ENCODE peak calls at places on chromosomes 12 and 14, in five cellular contexts. One of them, this sample, is unnamed.

GRCh38 chr14:68404652-68405183 is 388.1 kb downstream of the ZFP36L1 start:
- DNase-seq in mucosa of descending colon: no peak
- DNase-seq in AG09309: no peak
- DNase-seq in RWPE1: no peak
- DNase-seq in activated B cell treated with CpG ODN at 0.5 μM for 24 hours: no peak
- DNase-seq in this sample: no peak

GRCh38 chr12:10615532-10615931 is 2.1 kb upstream of the MAGOHB start:
- DNase-seq in mucosa of descending colon: no peak
- DNase-seq in activated B cell treated with CpG ODN at 0.5 μM for 24 hours: no peak
- DNase-seq in RWPE1: no peak
- DNase-seq in AG09309: no peak
- DNase-seq in this sample: no peak

GRCh38 chr14:64089920-64090319 is 204.3 kb downstream of the ESR2 start:
- DNase-seq in AG09309: no peak
- DNase-seq in activated B cell treated with CpG ODN at 0.5 μM for 24 hours: no peak
- DNase-seq in RWPE1: no peak
- DNase-seq in mucosa of descending colon: no peak
- DNase-seq in this sample: no peak

GRCh38 chr14:83842536-83842935 is 1687.4 kb upstream of the FLRT2 start:
- DNase-seq in mucosa of descending colon: no peak
- DNase-seq in activated B cell treated with CpG ODN at 0.5 μM for 24 hours: no peak
- DNase-seq in RWPE1: no peak
- DNase-seq in AG09309: no peak
- DNase-seq in this sample: no peak

GRCh38 chr12:79023261-79023660 is 158.7 kb downstream of the SYT1 start:
- DNase-seq in activated B cell treated with CpG ODN at 0.5 μM for 24 hours: no peak
- DNase-seq in RWPE1: no peak
- DNase-seq in mucosa of descending colon: no peak
- DNase-seq in AG09309: no peak
- DNase-seq in this sample: no peak

GRCh38 chr12:64876388-64877071 is 52.1 kb downstream of the TBC1D30 start:
- DNase-seq in activated B cell treated with CpG ODN at 0.5 μM for 24 hours: no peak
- DNase-seq in AG09309: no peak
- DNase-seq in RWPE1: no peak
- DNase-seq in mucosa of descending colon: no peak
- DNase-seq in this sample: no peak

GRCh38 chr12:63849641-63850040 is 5.1 kb downstream of the SRGAP1 start:
- DNase-seq in AG09309: no peak
- DNase-seq in activated B cell treated with CpG ODN at 0.5 μM for 24 hours: no peak
- DNase-seq in mucosa of descending colon: no peak
- DNase-seq in RWPE1: no peak
- DNase-seq in this sample: no peak

GRCh38 chr12:120474092-120474960 is 4.8 kb upstream of the SRSF9 start:
- DNase-seq in AG09309: no peak
- DNase-seq in mucosa of descending colon: no peak
- DNase-seq in activated B cell treated with CpG ODN at 0.5 μM for 24 hours: no peak
- DNase-seq in RWPE1: peak; percentile 84
- DNase-seq in this sample: peak; percentile 84

GRCh38 chr12:57896437-57897201 is 44.7 kb upstream of the ATP23 start:
- DNase-seq in activated B cell treated with CpG ODN at 0.5 μM for 24 hours: peak; percentile 27
- DNase-seq in mucosa of descending colon: peak; percentile 83
- DNase-seq in AG09309: no peak
- DNase-seq in RWPE1: peak; percentile 26
- DNase-seq in this sample: peak; percentile 53

GRCh38 chr14:45785240-45785639 is 532.2 kb upstream of the MIS18BP1 start:
- DNase-seq in AG09309: no peak
- DNase-seq in mucosa of descending colon: peak; percentile 90
- DNase-seq in RWPE1: peak; percentile 11
- DNase-seq in activated B cell treated with CpG ODN at 0.5 μM for 24 hours: no peak
- DNase-seq in this sample: no peak

GRCh38 chr12:67327466-67327865 is 58.3 kb downstream of the CAND1 start:
- DNase-seq in AG09309: no peak
- DNase-seq in activated B cell treated with CpG ODN at 0.5 μM for 24 hours: no peak
- DNase-seq in RWPE1: no peak
- DNase-seq in mucosa of descending colon: no peak
- DNase-seq in this sample: no peak

GRCh38 chr14:95392841-95393240 is 73.1 kb upstream of the CLMN start:
- DNase-seq in mucosa of descending colon: no peak
- DNase-seq in activated B cell treated with CpG ODN at 0.5 μM for 24 hours: no peak
- DNase-seq in AG09309: no peak
- DNase-seq in RWPE1: no peak
- DNase-seq in this sample: no peak

GRCh38 chr12:6912164-6912956 is 2.0 kb upstream of the ENO2 start:
- DNase-seq in activated B cell treated with CpG ODN at 0.5 μM for 24 hours: no peak
- DNase-seq in AG09309: no peak
- DNase-seq in RWPE1: no peak
- DNase-seq in mucosa of descending colon: no peak
- DNase-seq in this sample: no peak

GRCh38 chr12:25051171-25051570 is 102.3 kb upstream of the BCAT1 start:
- DNase-seq in RWPE1: no peak
- DNase-seq in activated B cell treated with CpG ODN at 0.5 μM for 24 hours: no peak
- DNase-seq in mucosa of descending colon: no peak
- DNase-seq in AG09309: no peak
- DNase-seq in this sample: no peak

GRCh38 chr12:27179399-27180214 is 64.5 kb upstream of the STK38L start:
- DNase-seq in mucosa of descending colon: no peak
- DNase-seq in AG09309: no peak
- DNase-seq in RWPE1: peak; percentile 91
- DNase-seq in activated B cell treated with CpG ODN at 0.5 μM for 24 hours: no peak
- DNase-seq in this sample: peak; percentile 67

GRCh38 chr14:69592923-69593677 is 18.3 kb upstream of the SUSD6 start:
- DNase-seq in RWPE1: no peak
- DNase-seq in mucosa of descending colon: no peak
- DNase-seq in activated B cell treated with CpG ODN at 0.5 μM for 24 hours: peak; percentile 43
- DNase-seq in AG09309: peak; percentile 42
- DNase-seq in this sample: no peak

GRCh38 chr12:109758406-109759075 is 44.9 kb downstream of the FAM222A start:
- DNase-seq in RWPE1: no peak
- DNase-seq in mucosa of descending colon: no peak
- DNase-seq in activated B cell treated with CpG ODN at 0.5 μM for 24 hours: peak; percentile 5
- DNase-seq in AG09309: no peak
- DNase-seq in this sample: no peak

GRCh38 chr12:120085920-120086319 is 30.6 kb downstream of the RAB35 start:
- DNase-seq in mucosa of descending colon: no peak
- DNase-seq in activated B cell treated with CpG ODN at 0.5 μM for 24 hours: no peak
- DNase-seq in RWPE1: no peak
- DNase-seq in AG09309: no peak
- DNase-seq in this sample: no peak

GRCh38 chr14:89160437-89160836 is 256.6 kb downstream of the FOXN3 start:
- DNase-seq in mucosa of descending colon: no peak
- DNase-seq in RWPE1: no peak
- DNase-seq in activated B cell treated with CpG ODN at 0.5 μM for 24 hours: no peak
- DNase-seq in AG09309: no peak
- DNase-seq in this sample: no peak

GRCh38 chr12:49032679-49033447 is 14.3 kb upstream of the PRKAG1 start:
- DNase-seq in activated B cell treated with CpG ODN at 0.5 μM for 24 hours: no peak
- DNase-seq in RWPE1: no peak
- DNase-seq in mucosa of descending colon: no peak
- DNase-seq in AG09309: no peak
- DNase-seq in this sample: no peak

GRCh38 chr14:52733824-52734223 is 3.9 kb downstream of the STYX start:
- DNase-seq in AG09309: no peak
- DNase-seq in mucosa of descending colon: no peak
- DNase-seq in activated B cell treated with CpG ODN at 0.5 μM for 24 hours: no peak
- DNase-seq in RWPE1: no peak
- DNase-seq in this sample: no peak

GRCh38 chr14:68807148-68807600 is 14.3 kb upstream of the ZFP36L1 start:
- DNase-seq in AG09309: no peak
- DNase-seq in activated B cell treated with CpG ODN at 0.5 μM for 24 hours: no peak
- DNase-seq in mucosa of descending colon: peak; percentile 70
- DNase-seq in RWPE1: no peak
- DNase-seq in this sample: peak; percentile 35

GRCh38 chr12:86196465-86196864 is 59.7 kb downstream of the MGAT4C start:
- DNase-seq in activated B cell treated with CpG ODN at 0.5 μM for 24 hours: no peak
- DNase-seq in mucosa of descending colon: no peak
- DNase-seq in RWPE1: no peak
- DNase-seq in AG09309: no peak
- DNase-seq in this sample: no peak

GRCh38 chr12:89103831-89104230 is 248.5 kb downstream of the DUSP6 start:
- DNase-seq in RWPE1: no peak
- DNase-seq in mucosa of descending colon: no peak
- DNase-seq in activated B cell treated with CpG ODN at 0.5 μM for 24 hours: no peak
- DNase-seq in AG09309: no peak
- DNase-seq in this sample: no peak

GRCh38 chr12:15276088-15276698 is 46.1 kb upstream of the PTPRO start:
- DNase-seq in AG09309: no peak
- DNase-seq in activated B cell treated with CpG ODN at 0.5 μM for 24 hours: no peak
- DNase-seq in RWPE1: peak; percentile 39
- DNase-seq in mucosa of descending colon: peak; percentile 59
- DNase-seq in this sample: peak; percentile 41

GRCh38 chr12:119802472-119802871 is 74.6 kb downstream of the CIT start:
- DNase-seq in AG09309: peak; percentile 53
- DNase-seq in activated B cell treated with CpG ODN at 0.5 μM for 24 hours: no peak
- DNase-seq in mucosa of descending colon: no peak
- DNase-seq in RWPE1: no peak
- DNase-seq in this sample: no peak

GRCh38 chr12:34048714-34049113 is 26.4 kb downstream of the ALG10 start:
- DNase-seq in activated B cell treated with CpG ODN at 0.5 μM for 24 hours: no peak
- DNase-seq in AG09309: no peak
- DNase-seq in RWPE1: no peak
- DNase-seq in mucosa of descending colon: no peak
- DNase-seq in this sample: no peak

GRCh38 chr14:80944861-80945617 is 3.5 kb upstream of the CEP128 start:
- DNase-seq in RWPE1: no peak
- DNase-seq in AG09309: no peak
- DNase-seq in mucosa of descending colon: no peak
- DNase-seq in activated B cell treated with CpG ODN at 0.5 μM for 24 hours: no peak
- DNase-seq in this sample: no peak

GRCh38 chr12:10031771-10032175 is 1.3 kb downstream of the CLEC9A start:
- DNase-seq in mucosa of descending colon: no peak
- DNase-seq in activated B cell treated with CpG ODN at 0.5 μM for 24 hours: no peak
- DNase-seq in AG09309: peak; percentile 80
- DNase-seq in RWPE1: peak; percentile 13
- DNase-seq in this sample: no peak

GRCh38 chr12:91813701-91814100 is 331.9 kb downstream of the BTG1 start:
- DNase-seq in RWPE1: no peak
- DNase-seq in mucosa of descending colon: no peak
- DNase-seq in AG09309: peak; percentile 11
- DNase-seq in activated B cell treated with CpG ODN at 0.5 μM for 24 hours: no peak
- DNase-seq in this sample: no peak

GRCh38 chr12:114275937-114276785 is 129.8 kb downstream of the TBX5 start:
- DNase-seq in activated B cell treated with CpG ODN at 0.5 μM for 24 hours: no peak
- DNase-seq in AG09309: peak; percentile 47
- DNase-seq in RWPE1: no peak
- DNase-seq in mucosa of descending colon: no peak
- DNase-seq in this sample: no peak
- TF ChIP-seq CTCF in activated B cell treated with CpG ODN at 0.5 μM for 24 hours: no peak
- TF ChIP-seq CTCF in AG09309: no peak
- TF ChIP-seq CTCF in RWPE1: no peak
- TF ChIP-seq CTCF in mucosa of descending colon: no peak
- TF ChIP-seq CTCF in this sample: no peak

GRCh38 chr12:69044887-69045286 is 111.9 kb upstream of the CPM start:
- DNase-seq in mucosa of descending colon: no peak
- DNase-seq in RWPE1: peak; percentile 30
- DNase-seq in activated B cell treated with CpG ODN at 0.5 μM for 24 hours: no peak
- DNase-seq in AG09309: no peak
- DNase-seq in this sample: no peak
- TF ChIP-seq CTCF in mucosa of descending colon: no peak
- TF ChIP-seq CTCF in RWPE1: no peak
- TF ChIP-seq CTCF in activated B cell treated with CpG ODN at 0.5 μM for 24 hours: no peak
- TF ChIP-seq CTCF in AG09309: no peak
- TF ChIP-seq CTCF in this sample: no peak

GRCh38 chr12:43776498-43776897 is 17.7 kb downstream of the IRAK4 start:
- DNase-seq in AG09309: no peak
- DNase-seq in activated B cell treated with CpG ODN at 0.5 μM for 24 hours: no peak
- DNase-seq in mucosa of descending colon: peak; percentile 40
- DNase-seq in RWPE1: peak; percentile 24
- DNase-seq in this sample: no peak
- TF ChIP-seq CTCF in AG09309: peak; percentile 48
- TF ChIP-seq CTCF in activated B cell treated with CpG ODN at 0.5 μM for 24 hours: no peak
- TF ChIP-seq CTCF in mucosa of descending colon: no peak
- TF ChIP-seq CTCF in RWPE1: peak; percentile 37
- TF ChIP-seq CTCF in this sample: no peak

DNA sequence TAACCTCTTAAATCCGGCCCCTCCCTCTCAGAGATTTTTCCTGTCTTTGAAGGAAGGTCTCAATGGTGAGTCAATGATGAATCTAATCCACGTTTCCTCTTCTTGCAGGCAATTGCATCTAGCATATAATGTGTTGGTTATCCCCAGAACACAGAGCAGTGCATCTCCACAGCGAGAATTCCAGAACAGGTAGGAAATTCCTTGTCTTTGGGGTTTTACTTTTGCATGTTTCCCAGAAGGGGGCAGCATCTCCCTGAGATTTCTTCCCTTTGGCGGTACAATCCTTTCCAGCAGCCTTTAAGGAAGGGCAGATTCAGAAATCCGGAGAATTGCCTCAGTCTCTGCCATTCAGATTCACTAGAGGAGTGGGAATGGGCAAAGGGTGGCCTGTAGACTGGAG is 128.0 kb downstream of the KCNA5 start:
- DNase-seq in mucosa of descending colon: peak; percentile 18
- DNase-seq in RWPE1: no peak
- DNase-seq in activated B cell treated with CpG ODN at 0.5 μM for 24 hours: no peak
- DNase-seq in AG09309: peak; percentile 34
- DNase-seq in this sample: peak; percentile 36
- TF ChIP-seq CTCF in mucosa of descending colon: peak; percentile 33
- TF ChIP-seq CTCF in RWPE1: no peak
- TF ChIP-seq CTCF in activated B cell treated with CpG ODN at 0.5 μM for 24 hours: no peak
- TF ChIP-seq CTCF in AG09309: peak; percentile 77
- TF ChIP-seq CTCF in this sample: peak; percentile 18

GRCh38 chr14:102898776-102899515 is 23.5 kb upstream of the AMN start:
- DNase-seq in activated B cell treated with CpG ODN at 0.5 μM for 24 hours: no peak
- DNase-seq in AG09309: no peak
- DNase-seq in mucosa of descending colon: no peak
- DNase-seq in RWPE1: no peak
- DNase-seq in this sample: no peak

GRCh38 chr14:102899516-102899900 is 23.0 kb upstream of the AMN start:
- DNase-seq in RWPE1: no peak
- DNase-seq in mucosa of descending colon: no peak
- DNase-seq in activated B cell treated with CpG ODN at 0.5 μM for 24 hours: no peak
- DNase-seq in AG09309: no peak
- DNase-seq in this sample: no peak

GRCh38 chr14:102897299-102898027 is 25.0 kb upstream of the AMN start:
- DNase-seq in AG09309: no peak
- DNase-seq in activated B cell treated with CpG ODN at 0.5 μM for 24 hours: no peak
- DNase-seq in mucosa of descending colon: no peak
- DNase-seq in RWPE1: no peak
- DNase-seq in this sample: no peak

GRCh38 chr14:102900631-102901571 is 21.6 kb upstream of the AMN start:
- DNase-seq in mucosa of descending colon: no peak
- DNase-seq in RWPE1: no peak
- DNase-seq in activated B cell treated with CpG ODN at 0.5 μM for 24 hours: no peak
- DNase-seq in AG09309: no peak
- DNase-seq in this sample: no peak

DNA sequence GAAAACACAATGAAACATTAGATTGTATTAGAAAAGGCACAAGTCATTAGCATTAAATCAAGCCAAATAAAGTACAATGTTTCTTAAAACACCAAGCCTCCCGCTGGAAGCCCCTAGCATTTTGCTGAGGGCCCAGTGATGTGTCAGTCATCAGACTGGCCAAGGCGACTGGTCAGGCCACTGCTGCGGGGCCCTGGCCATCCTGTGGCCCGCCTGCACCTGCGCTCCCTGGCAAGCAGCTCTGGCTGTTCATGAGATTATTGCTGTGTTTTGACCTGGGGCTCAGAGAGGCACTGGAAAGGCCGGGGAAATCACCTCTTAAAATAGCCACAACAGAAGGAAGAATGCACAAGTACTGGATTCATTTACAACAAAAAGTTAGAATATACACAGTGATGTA is 24.2 kb upstream of the AMN start:
- DNase-seq in mucosa of descending colon: no peak
- DNase-seq in AG09309: no peak
- DNase-seq in activated B cell treated with CpG ODN at 0.5 μM for 24 hours: no peak
- DNase-seq in RWPE1: no peak
- DNase-seq in this sample: no peak
- TF ChIP-seq CTCF in mucosa of descending colon: no peak
- TF ChIP-seq CTCF in AG09309: no peak
- TF ChIP-seq CTCF in activated B cell treated with CpG ODN at 0.5 μM for 24 hours: no peak
- TF ChIP-seq CTCF in RWPE1: no peak
- TF ChIP-seq CTCF in this sample: no peak